ENCODE peak calls at places on chromosome 18, in seven cellular contexts. J is T-helper 17 cell; C is stimulated activated CD4-positive, alpha-beta T cell treated with anti-CD3 and anti-CD28 coated beads, Interleukin-2, amount 100 ng/mL, for 24 hours; S is cardiac septum; I is hypothalamus; B is NCI-H2171 treated with DMSO at 0.1 percent for 48 hours; M is mucosa of gallbladder. N is an unnamed sample.

GRCh38 chr18:46418657-46419260 is 238.3 kb downstream of the LOXHD1 start:
- DNase-seq in M (no peak), J (no peak), B (no peak), I (no peak), C (no peak), S (peak), N (no peak)

GRCh38 chr18:25456284-25456683 is 104.3 kb upstream of the ZNF521 start:
- DNase-seq in J (no peak), I (no peak), M (no peak), B (no peak), C (no peak), S (no peak), N (no peak)

GRCh38 chr18:63162271-63163014 is 157.1 kb downstream of the BCL2 start:
- DNase-seq in C (peak), M (no peak), I (no peak), B (no peak), S (no peak), J (no peak), N (no peak)

GRCh38 chr18:58364867-58365533 is 263.9 kb downstream of the ALPK2 start:
- DNase-seq in M (no peak), B (no peak), C (no peak), S (no peak), I (no peak), J (no peak), N (no peak)

GRCh38 chr18:23243178-23243577 is 107.9 kb downstream of the CABLES1 start:
- DNase-seq in I (no peak), S (no peak), J (no peak), B (no peak), C (no peak), M (no peak), N (no peak)

GRCh38 chr18:54938506-54938905 is 20.8 kb downstream of the CCDC68 start:
- DNase-seq in S (no peak), M (no peak), B (no peak), C (no peak), I (no peak), J (no peak), N (no peak)

GRCh38 chr18:38350141-38350540 is 784.5 kb upstream of the CELF4 start:
- DNase-seq in B (no peak), M (no peak), J (no peak), C (no peak), S (no peak), I (no peak), N (no peak)

GRCh38 chr18:12048827-12049175 is 44.8 kb upstream of the ANKRD62 start:
- DNase-seq in C (no peak), J (no peak), S (no peak), I (no peak), M (no peak), B (no peak), N (no peak)

GRCh38 chr18:69648486-69648885 is 247.8 kb downstream of the DOK6 start:
- DNase-seq in J (no peak), M (no peak), I (no peak), C (no peak), S (no peak), B (no peak), N (no peak)

GRCh38 chr18:2515908-2516625 is 55.2 kb downstream of the METTL4 start:
- DNase-seq in M (no peak), C (no peak), I (no peak), S (no peak), J (no peak), B (no peak), N (no peak)

GRCh38 chr18:77377813-77378212 is 128.2 kb downstream of the GALR1 start:
- DNase-seq in B (no peak), M (no peak), J (no peak), S (no peak), I (no peak), C (no peak), N (no peak)

GRCh38 chr18:906416-907170 is 1.9 kb downstream of the ADCYAP1 start:
- DNase-seq in S (no peak), J (no peak), I (no peak), C (no peak), M (no peak), B (peak), N (no peak)

GRCh38 chr18:50559750-50560680 is at the start of gene MAPK4:
- DNase-seq in M (peak), B (peak), C (peak), S (no peak), J (no peak), I (no peak), N (peak)

GRCh38 chr18:57431512-57432080 is 3.6 kb upstream of the ONECUT2 start:
- DNase-seq in M (no peak), S (no peak), I (no peak), C (no peak), B (no peak), J (no peak), N (no peak)

GRCh38 chr18:8562914-8563313 is 46.3 kb upstream of the RAB12 start:
- DNase-seq in M (no peak), S (peak), B (no peak), I (no peak), J (no peak), C (no peak), N (no peak)

N was measured in Caco-2.